ENCODE peak calls at places on chromosomes 1 and 21, in four cellular contexts. D is PC-3, E is type B pancreatic cell, V is WERI-Rb-1. U is an unnamed sample.

GRCh38 chr21:44583800-44584147 is 3.4 kb upstream of the KRTAP10-5 start:
- DNase-seq in D (peak), E (no peak), V (no peak), U (no peak)

GRCh38 chr1:108598340-108598739 is 38.4 kb downstream of the EEIG2 start:
- DNase-seq in D (no peak), E (no peak), V (no peak), U (no peak)

GRCh38 chr1:26677306-26678115 is 18.3 kb upstream of the ARID1A start:
- DNase-seq in D (peak), E (no peak), V (peak), U (no peak)

GRCh38 chr1:59596956-59597355 is 217.8 kb upstream of the HOOK1 start:
- DNase-seq in D (no peak), E (no peak), V (no peak), U (no peak)

GRCh38 chr21:17818158-17819113 is 720 bp downstream of the C21orf91 start:
- DNase-seq in D (peak), E (peak), V (peak), U (no peak)

GRCh38 chr1:157269656-157270375 is 131.6 kb upstream of the ETV3 start:
- DNase-seq in D (no peak), E (no peak), V (no peak), U (no peak)

GRCh38 chr1:172824199-172824598 is 165.3 kb downstream of the FASLG start:
- DNase-seq in D (no peak), E (no peak), V (no peak), U (no peak)

GRCh38 chr1:44791364-44791801 is 3.4 kb upstream of the BEST4 start:
- DNase-seq in D (no peak), E (no peak), V (no peak), U (no peak)

GRCh38 chr1:200376521-200376920 is 33.3 kb downstream of the ZNF281 start:
- DNase-seq in D (peak), E (no peak), V (no peak), U (no peak)

GRCh38 chr1:233600488-233600887 is 13.4 kb upstream of the KCNK1 start:
- DNase-seq in D (no peak), E (no peak), V (no peak), U (no peak)

GRCh38 chr1:200099040-200099439 is 71.5 kb downstream of the NR5A2 start:
- DNase-seq in D (peak), E (no peak), V (no peak), U (no peak)

GRCh38 chr1:187044393-187044792 is 215.6 kb downstream of the PLA2G4A start:
- DNase-seq in D (no peak), E (no peak), V (no peak), U (no peak)

GRCh38 chr1:116986531-116987255 is 14.9 kb upstream of the CD101 start:
- DNase-seq in D (no peak), E (no peak), V (no peak), U (no peak)

GRCh38 chr1:213492161-213493041 is 441.4 kb downstream of the RPS6KC1 start:
- DNase-seq in D (no peak), E (no peak), V (no peak), U (no peak)

GRCh38 chr1:58162952-58163550 is 383.5 kb downstream of the OMA1 start:
- DNase-seq in D (peak), E (no peak), V (peak), U (no peak)

GRCh38 chr1:198669023-198669698 is 30.3 kb downstream of the PTPRC start:
- DNase-seq in D (peak), E (no peak), V (no peak), U (no peak)

GRCh38 chr1:147892731-147893214 is 9.8 kb upstream of the GJA8 start:
- DNase-seq in D (peak), E (no peak), V (peak), U (no peak)

GRCh38 chr21:17002628-17003027 is 510.2 kb upstream of the CXADR start:
- DNase-seq in D (no peak), E (no peak), V (no peak), U (no peak)

GRCh38 chr1:183702087-183702812 is 49.1 kb upstream of the APOBEC4 start:
- DNase-seq in D (no peak), E (no peak), V (no peak), U (no peak)

GRCh38 chr21:38567577-38568360 is 69.5 kb upstream of the ERG start:
- DNase-seq in D (no peak), E (no peak), V (peak), U (no peak)

GRCh38 chr1:2311184-2312032 is 79.9 kb downstream of the MORN1 start:
- DNase-seq in D (peak), E (no peak), V (peak), U (no peak)

GRCh38 chr1:24179251-24179895 is 7.7 kb downstream of the IFNLR1 start:
- DNase-seq in D (no peak), E (no peak), V (no peak), U (no peak)

GRCh38 chr1:112887599-112888303 is 68.2 kb downstream of the SLC16A1 start:
- DNase-seq in D (peak), E (no peak), V (no peak), U (no peak)

GRCh38 chr1:118986839-118987430 is 1.2 kb downstream of the TBX15 start:
- DNase-seq in D (no peak), E (no peak), V (no peak), U (no peak)

GRCh38 chr1:216184281-216184680 is 239.0 kb downstream of the USH2A start:
- DNase-seq in D (no peak), E (no peak), V (no peak), U (no peak)

GRCh38 chr1:51285055-51285454 is 45.3 kb downstream of the TTC39A start:
- DNase-seq in D (no peak), E (no peak), V (no peak), U (no peak)

GRCh38 chr1:78651247-78651646 is 1.6 kb downstream of the IFI44 start:
- DNase-seq in D (no peak), E (no peak), V (no peak), U (no peak)

GRCh38 chr1:207495816-207496792 is at the start of gene CR1:
- DNase-seq in D (no peak), E (peak), V (no peak), U (no peak)

GRCh38 chr1:44354268-44354839 is 703 bp downstream of the ERI3 start:
- DNase-seq in D (peak), E (no peak), V (no peak), U (no peak)

GRCh38 chr1:219292989-219293388 is 119.3 kb downstream of the LYPLAL1 start:
- DNase-seq in D (no peak), E (no peak), V (no peak), U (no peak)

GRCh38 chr1:77925536-77925935 is 37.1 kb downstream of the NEXN start:
- DNase-seq in D (no peak), E (no peak), V (no peak), U (no peak)

GRCh38 chr1:87174726-87175237 is 153.9 kb upstream of the LMO4 start:
- DNase-seq in D (no peak), E (no peak), V (no peak), U (no peak)

GRCh38 chr1:182768973-182769372 is 20.6 kb upstream of the NPL start:
- DNase-seq in D (no peak), E (no peak), V (no peak), U (no peak)

GRCh38 chr1:26981146-26981846 is 12.2 kb upstream of the TRNP1 start:
- DNase-seq in D (no peak), E (no peak), V (peak), U (no peak)

GRCh38 chr1:1540015-1540816 is at the start of gene TMEM240:
- DNase-seq in D (no peak), E (peak), V (peak), U (no peak)

GRCh38 chr1:50417487-50417886 is 5.8 kb downstream of the DMRTA2 start:
- DNase-seq in D (no peak), E (no peak), V (no peak), U (no peak)

GRCh38 chr1:20932437-20932977 is 145.4 kb upstream of the HP1BP3 start:
- DNase-seq in D (no peak), E (no peak), V (no peak), U (no peak)

GRCh38 chr1:87045757-87046422 is 131.5 kb downstream of the HS2ST1 start:
- DNase-seq in D (no peak), E (no peak), V (no peak), U (no peak)

DNA sequence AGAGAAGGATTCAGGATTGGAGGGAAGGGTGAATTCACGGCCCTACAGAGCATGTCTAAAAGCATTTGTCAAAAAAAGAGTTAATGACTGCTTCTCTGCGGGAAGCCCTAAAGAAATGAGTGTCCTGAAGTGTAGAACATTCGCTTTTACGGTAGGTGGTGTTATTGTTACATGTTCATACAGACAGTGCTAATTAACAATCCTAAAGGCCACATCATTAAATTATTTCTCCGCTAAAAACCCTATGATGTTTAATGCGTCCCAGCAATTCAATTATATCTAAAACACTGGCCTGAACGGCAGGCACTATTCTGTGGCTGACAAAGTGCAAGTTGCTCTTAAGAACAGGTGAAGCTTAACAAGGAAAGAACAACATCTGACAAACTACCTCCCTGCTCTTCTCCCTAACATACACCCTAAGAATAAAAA is 112.3 kb upstream of the NFIA start:
- DNase-seq in D (peak), E (no peak), V (no peak), U (no peak)
- TF ChIP-seq CTCF in D (peak), E (peak), V (no peak), U (no peak)

GRCh38 chr21:32424674-32425073 is 12.2 kb downstream of the EVA1C start:
- DNase-seq in D (peak), E (no peak), V (no peak), U (no peak)

GRCh38 chr21:32423846-32424535 is 11.5 kb downstream of the EVA1C start:
- DNase-seq in D (peak), E (no peak), V (no peak), U (no peak)

GRCh38 chr21:32426066-32426465 is 13.6 kb downstream of the EVA1C start:
- DNase-seq in D (peak), E (no peak), V (no peak), U (no peak)

GRCh38 chr21:32426592-32427051 is 14.1 kb downstream of the EVA1C start:
- DNase-seq in D (peak), E (no peak), V (no peak), U (no peak)

GRCh38 chr21:32425628-32426027 is 13.1 kb downstream of the EVA1C start:
- DNase-seq in D (no peak), E (no peak), V (no peak), U (no peak)
- TF ChIP-seq CTCF in D (peak), E (no peak), V (peak), U (no peak)

GRCh38 chr1:181097242-181097641 is 8.7 kb downstream of the IER5 start:
- DNase-seq in D (no peak), E (no peak), V (no peak), U (no peak)

GRCh38 chr1:181094402-181094801 is 5.9 kb downstream of the IER5 start:
- DNase-seq in D (no peak), E (no peak), V (no peak), U (no peak)

GRCh38 chr1:181094813-181095212 is 6.3 kb downstream of the IER5 start:
- DNase-seq in D (no peak), E (no peak), V (no peak), U (no peak)

GRCh38 chr1:181095260-181095659 is 6.8 kb downstream of the IER5 start:
- DNase-seq in D (no peak), E (no peak), V (no peak), U (no peak)

GRCh38 chr1:181095763-181096184 is 7.3 kb downstream of the IER5 start:
- DNase-seq in D (no peak), E (no peak), V (no peak), U (no peak)
- TF ChIP-seq CTCF in D (no peak), E (no peak), V (no peak), U (no peak)

DNA sequence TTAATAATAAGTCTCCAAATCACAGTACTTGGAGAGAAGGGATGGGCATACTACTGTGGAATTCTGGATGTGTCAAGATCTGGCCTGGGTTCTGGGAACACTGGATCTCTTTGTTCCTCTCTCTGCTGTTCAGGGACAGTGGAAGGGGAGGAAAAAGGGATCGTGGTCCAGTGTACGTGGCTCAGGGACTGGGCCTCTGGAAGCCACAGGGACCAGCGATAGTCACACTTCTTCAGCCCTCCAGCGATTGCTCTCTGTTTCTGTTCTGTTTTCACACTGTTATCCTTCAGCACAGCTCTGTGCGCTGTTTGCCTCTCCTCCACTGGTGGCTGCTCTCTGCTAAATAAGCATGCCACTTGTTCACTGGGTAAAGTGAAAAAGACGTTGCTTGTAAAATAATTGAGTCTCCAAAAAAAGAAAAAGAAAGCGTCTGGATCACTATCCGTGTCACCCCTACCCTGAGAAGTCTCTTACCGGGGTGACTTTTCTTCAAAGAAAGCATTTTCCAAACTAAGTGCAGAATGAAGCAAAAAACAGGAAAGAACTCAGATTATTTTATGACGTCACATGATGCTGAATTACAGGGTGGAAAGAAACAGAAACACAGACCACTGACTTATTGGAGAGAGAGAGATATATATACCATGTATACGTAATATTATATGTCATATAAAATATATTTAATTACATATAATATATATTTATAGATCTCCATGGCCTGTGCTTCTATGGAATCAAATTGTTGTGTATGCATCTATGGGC is 279.4 kb downstream of the RGS7 start:
- DNase-seq in D (no peak), E (no peak), V (no peak), U (no peak)
- TF ChIP-seq CTCF in D (no peak), E (no peak), V (no peak), U (no peak)

GRCh38 chr1:205286335-205286950 is 35.1 kb downstream of the NUAK2 start:
- DNase-seq in D (peak), E (no peak), V (no peak), U (no peak)

GRCh38 chr1:205284420-205285144 is 37.0 kb downstream of the NUAK2 start:
- DNase-seq in D (peak), E (no peak), V (peak), U (peak)

GRCh38 chr1:205285391-205286101 is 36.0 kb downstream of the NUAK2 start:
- DNase-seq in D (no peak), E (no peak), V (no peak), U (no peak)

GRCh38 chr1:205287723-205288122 is 33.8 kb downstream of the NUAK2 start:
- DNase-seq in D (no peak), E (no peak), V (no peak), U (no peak)

DNA sequence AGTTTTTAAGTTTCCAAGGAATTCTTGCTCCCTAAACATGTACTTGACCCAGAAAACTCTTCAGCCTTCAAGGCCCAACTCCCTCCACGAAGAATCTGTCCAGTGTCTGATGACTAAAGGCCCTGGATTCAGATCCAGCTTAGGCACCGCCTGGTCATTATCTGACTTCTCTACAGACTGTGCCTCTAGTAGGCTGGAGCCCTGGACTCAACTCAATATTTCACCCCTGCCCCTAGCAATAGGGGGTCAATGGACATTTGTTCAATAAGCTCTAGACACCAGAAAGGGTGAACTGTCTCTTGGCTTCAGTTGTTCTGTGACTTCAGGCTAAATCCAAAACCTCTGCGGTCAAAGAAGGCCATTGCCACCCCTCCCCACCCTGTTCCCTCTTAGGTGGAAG is 34.5 kb downstream of the NUAK2 start:
- DNase-seq in D (no peak), E (no peak), V (no peak), U (no peak)
- TF ChIP-seq CTCF in D (no peak), E (no peak), V (no peak), U (no peak)

GRCh38 chr1:201782353-201782752 is 46.6 kb upstream of the IPO9 start:
- DNase-seq in D (no peak), E (no peak), V (no peak), U (no peak)

GRCh38 chr1:201783067-201783466 is 45.9 kb upstream of the IPO9 start:
- DNase-seq in D (no peak), E (no peak), V (no peak), U (no peak)

GRCh38 chr1:201785291-201785690 is 43.7 kb upstream of the IPO9 start:
- DNase-seq in D (peak), E (no peak), V (no peak), U (no peak)

GRCh38 chr1:201781447-201781846 is 47.5 kb upstream of the IPO9 start:
- DNase-seq in D (no peak), E (no peak), V (no peak), U (no peak)

GRCh38 chr1:201783572-201783971 is 45.4 kb upstream of the IPO9 start:
- DNase-seq in D (no peak), E (no peak), V (peak), U (no peak)
- TF ChIP-seq CTCF in D (no peak), E (no peak), V (peak), U (no peak)